ENCODE peak calls at places on chromosomes 13 and 19, in six cellular contexts. X is K562, R is transverse colon, F is sigmoid colon, Q is tibial nerve, I is H1. P is an unnamed sample.
A peak's percentile ranks its signal among the peaks of the same experiment; 100 is the strongest.

GRCh38 chr19:42023121-42023942 is 29.3 kb upstream of the ATP1A3 start:
- DNase-seq in I (peak; percentile 84), R (peak; percentile 24), F (no peak), X (peak; percentile 64), Q (no peak), P (no peak)

GRCh38 chr13:109744512-109745051 is 41.8 kb downstream of the IRS2 start:
- DNase-seq in R (peak; percentile 23), X (no peak), I (no peak), Q (no peak), F (peak; percentile 82), P (no peak)

GRCh38 chr13:23159205-23159586 is 21.6 kb upstream of the SGCG start:
- DNase-seq in F (no peak), X (peak; percentile 7), R (no peak), I (peak; percentile 85), Q (no peak), P (no peak)

GRCh38 chr13:73754727-73755292 is 379.4 kb downstream of the KLF12 start:
- DNase-seq in I (no peak), F (no peak), X (peak; percentile 14), Q (no peak), R (no peak), P (no peak)

GRCh38 chr19:46759817-46760333 is 13.6 kb upstream of the STRN4 start:
- DNase-seq in X (no peak), F (peak; percentile 89), Q (peak; percentile 69), I (no peak), R (no peak), P (no peak)

GRCh38 chr13:28268800-28269223 is 130.5 kb downstream of the PAN3 start:
- DNase-seq in R (no peak), Q (no peak), F (no peak), X (no peak), I (no peak), P (no peak)

GRCh38 chr19:51807111-51807701 is 12.2 kb downstream of the FPR3 start:
- DNase-seq in F (no peak), X (peak; percentile 42), Q (no peak), R (peak; percentile 29), I (peak; percentile 42), P (no peak)

GRCh38 chr19:18152444-18152816 is 533 bp upstream of the PIK3R2 start:
- DNase-seq in Q (peak; percentile 98), I (peak; percentile 99), R (peak; percentile 98), X (peak; percentile 91), F (peak; percentile 98), P (peak; percentile 97)

GRCh38 chr13:46855664-46856063 is 41.2 kb downstream of the HTR2A start:
- DNase-seq in R (peak; percentile 11), Q (no peak), I (no peak), X (no peak), F (no peak), P (no peak)

GRCh38 chr19:13164370-13165090 is 14.3 kb downstream of the IER2 start:
- DNase-seq in F (peak; percentile 77), X (peak; percentile 23), R (peak; percentile 75), I (peak; percentile 89), Q (no peak), P (no peak)

GRCh38 chr19:3058821-3059314 is 3.4 kb downstream of the TLE5 start:
- DNase-seq in R (no peak), F (no peak), I (no peak), X (no peak), Q (no peak), P (no peak)

GRCh38 chr19:56145698-56146097 is 4.6 kb downstream of the ZNF444 start:
- DNase-seq in R (no peak), I (no peak), X (no peak), Q (no peak), F (no peak), P (no peak)

GRCh38 chr19:19615086-19615485 is 3.4 kb downstream of the PBX4 start:
- DNase-seq in I (no peak), F (no peak), Q (no peak), R (no peak), X (no peak), P (no peak)

GRCh38 chr13:44566601-44567000 is 9.5 kb downstream of the TSC22D1 start:
- DNase-seq in Q (no peak), F (no peak), R (no peak), I (no peak), X (no peak), P (no peak)

DNA sequence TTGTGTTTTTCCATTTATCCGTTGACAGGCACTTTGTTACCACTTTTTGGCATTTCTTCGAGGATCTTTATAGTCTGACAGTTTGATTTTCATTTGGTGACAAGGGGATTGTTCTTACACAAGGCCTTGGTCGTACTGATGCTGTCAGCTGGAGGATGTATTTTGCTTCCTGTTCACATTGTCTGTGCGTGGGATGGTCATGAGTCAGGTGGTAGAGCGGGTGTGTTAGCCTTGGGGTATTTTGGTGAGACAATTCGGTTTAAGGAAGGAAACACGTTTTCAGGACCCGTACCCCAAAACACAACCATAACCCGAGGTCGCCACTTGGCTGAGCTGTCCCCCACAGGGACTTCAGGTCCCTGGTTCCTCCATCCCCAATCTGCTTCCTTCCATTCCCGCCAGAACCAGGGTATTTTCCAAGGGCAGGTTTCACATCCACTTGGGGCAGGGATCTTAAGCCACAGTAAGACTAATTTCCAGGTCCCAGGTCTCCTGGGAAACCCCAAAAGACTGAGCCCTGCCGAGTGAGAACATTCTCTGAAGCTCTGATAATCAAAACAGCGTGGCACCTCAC is 15.0 kb downstream of the MYO9B start:
- DNase-seq in Q (no peak), X (no peak), I (no peak), R (no peak), F (no peak), P (no peak)
- TF ChIP-seq POLR2A in Q (no peak), X (no peak), I (no peak), R (no peak), F (no peak), P (no peak)

DNA sequence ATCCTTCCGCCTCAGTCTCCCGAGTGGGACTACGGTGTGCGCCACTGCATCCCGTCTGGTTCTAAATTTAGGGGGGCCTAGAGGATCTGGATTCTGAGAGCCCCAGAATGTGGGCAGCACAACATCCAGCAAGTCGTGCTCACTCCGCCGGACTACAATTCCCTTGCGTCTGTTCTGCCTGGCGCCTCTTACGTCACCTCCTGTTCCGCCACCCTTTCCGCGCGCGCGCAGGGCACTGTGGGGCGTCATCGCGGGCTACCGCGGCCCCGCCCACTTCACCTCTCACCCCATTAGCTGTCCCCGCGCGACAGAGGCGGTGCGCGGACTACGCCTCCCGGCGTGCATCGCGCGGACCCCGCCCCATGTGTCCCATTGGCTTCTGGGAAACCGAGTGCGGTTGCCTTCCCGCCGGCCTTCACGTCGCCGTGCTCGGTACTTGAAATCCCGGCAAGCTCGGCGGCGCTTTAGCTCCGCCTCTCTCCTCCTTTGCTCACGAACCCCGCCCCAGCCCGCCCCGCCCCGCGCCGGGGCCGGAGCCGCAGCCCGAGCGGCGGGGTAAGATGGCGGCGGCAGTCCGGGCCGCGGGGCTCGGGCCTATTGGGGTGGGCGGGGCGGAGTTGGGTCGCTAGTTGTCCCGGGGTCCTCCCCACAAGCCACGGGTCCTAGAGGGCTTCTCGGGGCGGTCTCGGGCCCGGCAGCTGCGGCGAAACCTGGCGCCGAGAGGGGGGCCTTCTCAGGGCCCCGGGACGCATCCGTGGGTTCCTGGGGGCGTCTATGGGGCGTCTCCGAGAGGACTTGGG is at the start of gene SCAF1:
- DNase-seq in Q (peak; percentile 98), X (peak; percentile 90), F (peak; percentile 100), I (peak; percentile 98), R (peak; percentile 100), P (peak; percentile 100)
- TF ChIP-seq EP300 in Q (peak; percentile 100), X (peak; percentile 32), F (no peak), I (peak; percentile 76), R (peak; percentile 79), P (no peak)

GRCh38 chr19:44845286-44845611 is 848 bp upstream of the NECTIN2 start:
- DNase-seq in F (peak; percentile 79), R (no peak), Q (no peak), I (peak; percentile 58), X (no peak), P (no peak)

GRCh38 chr19:44847144-44848035 is 1.3 kb downstream of the NECTIN2 start:
- DNase-seq in I (peak; percentile 78), Q (peak; percentile 65), F (peak; percentile 88), X (peak; percentile 67), R (peak; percentile 84), P (peak; percentile 90)

GRCh38 chr19:44848036-44848804 is 2.1 kb downstream of the NECTIN2 start:
- DNase-seq in F (peak; percentile 75), Q (no peak), X (no peak), R (no peak), I (peak; percentile 66), P (no peak)

GRCh38 chr19:44846455-44847143 is 502 bp downstream of the NECTIN2 start:
- DNase-seq in R (peak; percentile 48), I (peak; percentile 95), F (peak; percentile 80), X (no peak), Q (no peak), P (no peak)

GRCh38 chr19:44845612-44846454 is at the start of gene NECTIN2:
- DNase-seq in X (peak; percentile 97), R (peak; percentile 100), I (peak; percentile 100), F (peak; percentile 100), Q (peak; percentile 100), P (peak; percentile 98)
- H3K27ac ChIP-seq in X (peak within 1 kb of the TSS; percentile 97), R (peak within 1 kb of the TSS; percentile 98), I (peak within 1 kb of the TSS; percentile 92), F (peak within 1 kb of the TSS; percentile 94), Q (peak within 1 kb of the TSS; percentile 92), P (peak within 1 kb of the TSS; percentile 99)

GRCh38 chr13:75963318-75963717 is 327.2 kb downstream of the LMO7 start:
- DNase-seq in F (no peak), X (no peak), R (no peak), Q (no peak), I (no peak), P (no peak)
- TF ChIP-seq POLR2A in F (no peak), X (no peak), R (no peak), Q (no peak), I (no peak), P (no peak)

DNA sequence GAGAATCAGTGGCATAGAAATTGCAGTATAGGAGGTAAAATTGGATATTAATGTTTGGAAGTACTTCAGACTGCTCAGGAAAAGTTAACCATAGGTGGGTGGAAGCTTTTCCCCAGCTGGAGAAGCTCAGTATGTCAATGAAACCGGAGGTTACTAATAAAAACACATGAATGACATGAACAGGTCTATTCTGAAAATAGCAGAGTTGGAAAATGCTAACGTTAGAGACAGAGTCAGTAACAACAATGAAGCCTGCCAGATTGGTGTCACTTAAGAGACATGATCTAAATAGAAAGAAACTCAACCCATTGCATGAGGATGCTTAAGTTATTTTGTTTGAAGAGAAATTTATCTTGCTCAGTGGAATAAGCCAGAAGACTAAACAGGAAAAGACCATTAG is 364.5 kb downstream of the DNAJC15 start:
- DNase-seq in X (no peak), I (no peak), Q (no peak), F (no peak), R (no peak), P (no peak)
- TF ChIP-seq EP300 in X (no peak), I (no peak), Q (no peak), F (no peak), R (no peak), P (no peak)

GRCh38 chr13:42581427-42581826 is 7.5 kb downstream of the TNFSF11 start:
- DNase-seq in F (no peak), X (no peak), I (no peak), Q (no peak), R (no peak), P (no peak)
- H3K27ac ChIP-seq in F (no peak overlapping the region), X (no peak overlapping the region), I (no peak overlapping the region), Q (no peak overlapping the region), R (no peak overlapping the region), P (no peak overlapping the region)

GRCh38 chr19:5547881-5548280 is 19.9 kb downstream of the TINCR start:
- DNase-seq in I (peak; percentile 56), F (no peak), R (peak; percentile 33), Q (no peak), X (peak; percentile 46), P (no peak)
- TF ChIP-seq POLR2A in I (no peak), F (no peak), R (no peak), Q (no peak), X (no peak), P (no peak)

GRCh38 chr19:11239377-11240000 is at the start of gene ANGPTL8:
- DNase-seq in R (no peak), I (no peak), F (no peak), Q (no peak), X (no peak), P (no peak)
- TF ChIP-seq EP300 in R (no peak), I (no peak), F (no peak), Q (no peak), X (no peak), P (no peak)

P was measured in upper lobe of left lung.